ENCODE peak calls at places on chromosomes 7 and 10, in nine cellular contexts. One of them, this sample, is unnamed.

GRCh38 chr7:29494350-29494749 is 69.3 kb upstream of the PRR15 start:
- DNase-seq in uterus: no peak
- DNase-seq in epithelial cell of esophagus: no peak
- DNase-seq in bronchial epithelial cell: no peak
- DNase-seq in fibroblast of pulmonary artery: peak; percentile 91
- DNase-seq in OCI-LY7: no peak
- DNase-seq in cardiac muscle cell: no peak
- DNase-seq in HCT116: no peak
- DNase-seq in ovary: no peak
- DNase-seq in this sample: peak; percentile 88

GRCh38 chr7:100965723-100966541 is 3.4 kb upstream of the MUC12 start:
- DNase-seq in HCT116: peak; percentile 91
- DNase-seq in bronchial epithelial cell: peak; percentile 28
- DNase-seq in OCI-LY7: peak; percentile 40
- DNase-seq in cardiac muscle cell: peak; percentile 94
- DNase-seq in ovary: peak; percentile 52
- DNase-seq in fibroblast of pulmonary artery: peak; percentile 52
- DNase-seq in epithelial cell of esophagus: peak; percentile 58
- DNase-seq in uterus: no peak
- DNase-seq in this sample: peak; percentile 39

GRCh38 chr10:96338279-96338925 is 20.4 kb downstream of the OPALIN start:
- DNase-seq in fibroblast of pulmonary artery: no peak
- DNase-seq in OCI-LY7: no peak
- DNase-seq in uterus: no peak
- DNase-seq in bronchial epithelial cell: no peak
- DNase-seq in ovary: no peak
- DNase-seq in cardiac muscle cell: no peak
- DNase-seq in HCT116: no peak
- DNase-seq in epithelial cell of esophagus: no peak
- DNase-seq in this sample: no peak

GRCh38 chr10:79254333-79255006 is 92.8 kb upstream of the PPIF start:
- DNase-seq in fibroblast of pulmonary artery: no peak
- DNase-seq in uterus: no peak
- DNase-seq in epithelial cell of esophagus: no peak
- DNase-seq in OCI-LY7: no peak
- DNase-seq in cardiac muscle cell: no peak
- DNase-seq in ovary: no peak
- DNase-seq in bronchial epithelial cell: no peak
- DNase-seq in HCT116: no peak
- DNase-seq in this sample: no peak

GRCh38 chr7:96004598-96004997 is 232.2 kb downstream of the DYNC1I1 start:
- DNase-seq in fibroblast of pulmonary artery: no peak
- DNase-seq in uterus: no peak
- DNase-seq in ovary: no peak
- DNase-seq in HCT116: no peak
- DNase-seq in cardiac muscle cell: no peak
- DNase-seq in epithelial cell of esophagus: no peak
- DNase-seq in bronchial epithelial cell: no peak
- DNase-seq in OCI-LY7: no peak
- DNase-seq in this sample: peak; percentile 92

GRCh38 chr7:4689668-4690067 is 7.6 kb downstream of the FOXK1 start:
- DNase-seq in bronchial epithelial cell: no peak
- DNase-seq in epithelial cell of esophagus: no peak
- DNase-seq in uterus: no peak
- DNase-seq in fibroblast of pulmonary artery: no peak
- DNase-seq in ovary: no peak
- DNase-seq in OCI-LY7: no peak
- DNase-seq in HCT116: no peak
- DNase-seq in cardiac muscle cell: no peak
- DNase-seq in this sample: no peak

GRCh38 chr10:132489053-132489703 is 48.4 kb upstream of the INPP5A start:
- DNase-seq in uterus: peak; percentile 40
- DNase-seq in HCT116: no peak
- DNase-seq in bronchial epithelial cell: no peak
- DNase-seq in fibroblast of pulmonary artery: peak; percentile 5
- DNase-seq in epithelial cell of esophagus: no peak
- DNase-seq in OCI-LY7: no peak
- DNase-seq in cardiac muscle cell: no peak
- DNase-seq in ovary: no peak
- DNase-seq in this sample: peak; percentile 63

GRCh38 chr10:82981137-82981723 is 1106.2 kb downstream of the NRG3 start:
- DNase-seq in fibroblast of pulmonary artery: peak; percentile 29
- DNase-seq in HCT116: no peak
- DNase-seq in ovary: no peak
- DNase-seq in bronchial epithelial cell: peak; percentile 0
- DNase-seq in OCI-LY7: no peak
- DNase-seq in uterus: no peak
- DNase-seq in epithelial cell of esophagus: no peak
- DNase-seq in cardiac muscle cell: no peak
- DNase-seq in this sample: peak; percentile 61

GRCh38 chr7:107353701-107354100 is 116.2 kb upstream of the GPR22 start:
- DNase-seq in ovary: no peak
- DNase-seq in epithelial cell of esophagus: no peak
- DNase-seq in cardiac muscle cell: no peak
- DNase-seq in fibroblast of pulmonary artery: no peak
- DNase-seq in HCT116: no peak
- DNase-seq in OCI-LY7: no peak
- DNase-seq in uterus: no peak
- DNase-seq in bronchial epithelial cell: no peak
- DNase-seq in this sample: peak; percentile 4

GRCh38 chr7:104761892-104762291 is 252.1 kb upstream of the KMT2E start:
- DNase-seq in ovary: no peak
- DNase-seq in cardiac muscle cell: no peak
- DNase-seq in epithelial cell of esophagus: no peak
- DNase-seq in bronchial epithelial cell: no peak
- DNase-seq in fibroblast of pulmonary artery: no peak
- DNase-seq in uterus: no peak
- DNase-seq in HCT116: no peak
- DNase-seq in OCI-LY7: no peak
- DNase-seq in this sample: no peak

GRCh38 chr10:79052311-79053080 is 16.3 kb upstream of the ZMIZ1 start:
- DNase-seq in ovary: peak; percentile 8
- DNase-seq in HCT116: no peak
- DNase-seq in bronchial epithelial cell: peak; percentile 40
- DNase-seq in OCI-LY7: peak; percentile 28
- DNase-seq in epithelial cell of esophagus: peak; percentile 46
- DNase-seq in uterus: peak; percentile 12
- DNase-seq in cardiac muscle cell: peak; percentile 57
- DNase-seq in fibroblast of pulmonary artery: peak; percentile 12
- DNase-seq in this sample: no peak

GRCh38 chr7:106812027-106812643 is 52.9 kb upstream of the PIK3CG start:
- DNase-seq in epithelial cell of esophagus: no peak
- DNase-seq in uterus: no peak
- DNase-seq in ovary: no peak
- DNase-seq in OCI-LY7: peak; percentile 11
- DNase-seq in cardiac muscle cell: no peak
- DNase-seq in HCT116: no peak
- DNase-seq in bronchial epithelial cell: no peak
- DNase-seq in fibroblast of pulmonary artery: no peak
- DNase-seq in this sample: peak; percentile 5

GRCh38 chr10:119595134-119595714 is 1.5 kb downstream of the TIAL1 start:
- DNase-seq in uterus: no peak
- DNase-seq in ovary: no peak
- DNase-seq in fibroblast of pulmonary artery: peak; percentile 49
- DNase-seq in epithelial cell of esophagus: peak; percentile 65
- DNase-seq in OCI-LY7: no peak
- DNase-seq in bronchial epithelial cell: peak; percentile 75
- DNase-seq in HCT116: no peak
- DNase-seq in cardiac muscle cell: no peak
- DNase-seq in this sample: peak; percentile 58

GRCh38 chr10:60172363-60172990 is 217.2 kb downstream of the ANK3 start:
- DNase-seq in uterus: no peak
- DNase-seq in cardiac muscle cell: no peak
- DNase-seq in bronchial epithelial cell: peak; percentile 76
- DNase-seq in ovary: no peak
- DNase-seq in epithelial cell of esophagus: peak; percentile 92
- DNase-seq in fibroblast of pulmonary artery: no peak
- DNase-seq in HCT116: no peak
- DNase-seq in OCI-LY7: no peak
- DNase-seq in this sample: no peak

GRCh38 chr10:1404236-1404952 is 332.9 kb downstream of the ADARB2 start:
- DNase-seq in fibroblast of pulmonary artery: no peak
- DNase-seq in cardiac muscle cell: no peak
- DNase-seq in ovary: no peak
- DNase-seq in bronchial epithelial cell: no peak
- DNase-seq in HCT116: no peak
- DNase-seq in OCI-LY7: no peak
- DNase-seq in epithelial cell of esophagus: no peak
- DNase-seq in uterus: no peak
- DNase-seq in this sample: no peak

GRCh38 chr10:88111294-88111693 is 247.9 kb downstream of the PTEN start:
- DNase-seq in ovary: no peak
- DNase-seq in bronchial epithelial cell: no peak
- DNase-seq in epithelial cell of esophagus: no peak
- DNase-seq in HCT116: no peak
- DNase-seq in fibroblast of pulmonary artery: no peak
- DNase-seq in uterus: no peak
- DNase-seq in cardiac muscle cell: no peak
- DNase-seq in OCI-LY7: peak; percentile 38
- DNase-seq in this sample: no peak

GRCh38 chr10:120995768-120996167 is 144.6 kb downstream of the WDR11 start:
- DNase-seq in uterus: no peak
- DNase-seq in epithelial cell of esophagus: no peak
- DNase-seq in fibroblast of pulmonary artery: no peak
- DNase-seq in cardiac muscle cell: no peak
- DNase-seq in ovary: no peak
- DNase-seq in bronchial epithelial cell: no peak
- DNase-seq in OCI-LY7: no peak
- DNase-seq in HCT116: no peak
- DNase-seq in this sample: no peak
- TF ChIP-seq CTCF in uterus: no peak
- TF ChIP-seq CTCF in epithelial cell of esophagus: no peak
- TF ChIP-seq CTCF in fibroblast of pulmonary artery: no peak
- TF ChIP-seq CTCF in cardiac muscle cell: no peak
- TF ChIP-seq CTCF in ovary: no peak
- TF ChIP-seq CTCF in bronchial epithelial cell: no peak
- TF ChIP-seq CTCF in OCI-LY7: no peak
- TF ChIP-seq CTCF in HCT116: peak; percentile 47
- TF ChIP-seq CTCF in this sample: no peak

DNA sequence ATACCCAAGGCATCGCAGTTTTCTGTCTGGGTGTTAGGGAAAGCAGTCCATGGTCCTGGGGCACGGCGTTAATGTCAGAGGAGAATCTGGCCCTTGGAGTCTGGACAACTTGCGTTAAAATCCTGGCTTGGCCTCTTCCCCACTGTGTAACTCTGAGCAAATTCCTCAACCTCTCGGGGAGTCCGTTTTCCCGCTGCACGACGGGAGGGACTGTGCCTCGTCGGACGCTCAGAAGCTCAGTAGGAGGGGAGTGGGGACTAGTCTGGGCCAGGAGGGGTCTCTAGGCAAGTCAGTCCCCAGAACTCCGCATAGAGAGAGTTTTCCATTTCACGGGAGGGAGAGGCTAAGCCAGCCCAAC is 6.6 kb upstream of the EVX1 start:
- DNase-seq in fibroblast of pulmonary artery: no peak
- DNase-seq in cardiac muscle cell: no peak
- DNase-seq in OCI-LY7: no peak
- DNase-seq in epithelial cell of esophagus: no peak
- DNase-seq in HCT116: no peak
- DNase-seq in uterus: no peak
- DNase-seq in ovary: no peak
- DNase-seq in bronchial epithelial cell: no peak
- DNase-seq in this sample: no peak
- H3K4me3 ChIP-seq in fibroblast of pulmonary artery: no peak overlapping the region
- H3K4me3 ChIP-seq in cardiac muscle cell: peak overlapping the region; percentile 33
- H3K4me3 ChIP-seq in OCI-LY7: no peak overlapping the region
- H3K4me3 ChIP-seq in epithelial cell of esophagus: no peak overlapping the region
- H3K4me3 ChIP-seq in HCT116: peak overlapping the region; percentile 66
- H3K4me3 ChIP-seq in uterus: peak overlapping the region; percentile 35
- H3K4me3 ChIP-seq in ovary: no peak overlapping the region
- H3K4me3 ChIP-seq in bronchial epithelial cell: no peak overlapping the region
- H3K4me3 ChIP-seq in this sample: peak overlapping the region; percentile 59

DNA sequence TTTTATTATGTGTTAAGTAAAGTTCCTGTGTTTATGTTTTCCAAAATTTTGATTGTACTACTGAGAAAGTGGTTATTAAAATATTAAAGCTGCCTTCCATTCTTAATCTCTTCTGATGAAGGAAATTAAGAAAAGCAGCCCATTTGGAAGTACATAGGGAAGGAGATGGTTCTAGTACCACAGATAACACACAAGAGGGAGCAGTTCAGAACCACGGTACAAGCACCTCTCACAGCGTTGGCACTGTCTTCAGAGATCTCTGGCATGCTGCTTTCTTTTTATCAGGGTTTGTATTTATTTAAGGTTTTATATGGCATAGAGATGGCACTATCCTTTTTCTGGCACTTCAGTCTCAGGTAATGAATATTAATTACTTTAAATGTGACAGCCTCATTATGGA is 111.6 kb downstream of the PHTF2 start:
- DNase-seq in bronchial epithelial cell: no peak
- DNase-seq in fibroblast of pulmonary artery: no peak
- DNase-seq in uterus: no peak
- DNase-seq in HCT116: no peak
- DNase-seq in epithelial cell of esophagus: no peak
- DNase-seq in cardiac muscle cell: no peak
- DNase-seq in OCI-LY7: peak; percentile 41
- DNase-seq in ovary: no peak
- DNase-seq in this sample: no peak
- TF ChIP-seq CTCF in bronchial epithelial cell: no peak
- TF ChIP-seq CTCF in fibroblast of pulmonary artery: peak; percentile 11
- TF ChIP-seq CTCF in uterus: no peak
- TF ChIP-seq CTCF in HCT116: peak; percentile 16
- TF ChIP-seq CTCF in epithelial cell of esophagus: peak; percentile 16
- TF ChIP-seq CTCF in cardiac muscle cell: peak; percentile 3
- TF ChIP-seq CTCF in OCI-LY7: peak; percentile 68
- TF ChIP-seq CTCF in ovary: no peak
- TF ChIP-seq CTCF in this sample: no peak

GRCh38 chr10:44177610-44178009 is 207.3 kb downstream of the CXCL12 start:
- DNase-seq in ovary: no peak
- DNase-seq in HCT116: no peak
- DNase-seq in bronchial epithelial cell: no peak
- DNase-seq in fibroblast of pulmonary artery: no peak
- DNase-seq in cardiac muscle cell: no peak
- DNase-seq in uterus: no peak
- DNase-seq in epithelial cell of esophagus: no peak
- DNase-seq in OCI-LY7: no peak
- DNase-seq in this sample: peak; percentile 42

GRCh38 chr10:44173558-44173894 is 211.4 kb downstream of the CXCL12 start:
- DNase-seq in bronchial epithelial cell: no peak
- DNase-seq in HCT116: no peak
- DNase-seq in OCI-LY7: no peak
- DNase-seq in cardiac muscle cell: no peak
- DNase-seq in epithelial cell of esophagus: no peak
- DNase-seq in ovary: no peak
- DNase-seq in fibroblast of pulmonary artery: no peak
- DNase-seq in uterus: no peak
- DNase-seq in this sample: peak; percentile 33

GRCh38 chr10:44172883-44173557 is 211.9 kb downstream of the CXCL12 start:
- DNase-seq in fibroblast of pulmonary artery: no peak
- DNase-seq in epithelial cell of esophagus: no peak
- DNase-seq in OCI-LY7: no peak
- DNase-seq in ovary: no peak
- DNase-seq in uterus: no peak
- DNase-seq in cardiac muscle cell: no peak
- DNase-seq in bronchial epithelial cell: no peak
- DNase-seq in HCT116: no peak
- DNase-seq in this sample: no peak

GRCh38 chr10:44180321-44181154 is 204.4 kb downstream of the CXCL12 start:
- DNase-seq in HCT116: no peak
- DNase-seq in ovary: no peak
- DNase-seq in bronchial epithelial cell: no peak
- DNase-seq in uterus: peak; percentile 68
- DNase-seq in OCI-LY7: no peak
- DNase-seq in epithelial cell of esophagus: no peak
- DNase-seq in cardiac muscle cell: no peak
- DNase-seq in fibroblast of pulmonary artery: peak; percentile 79
- DNase-seq in this sample: peak; percentile 99

GRCh38 chr10:44176311-44176710 is 208.6 kb downstream of the CXCL12 start:
- DNase-seq in bronchial epithelial cell: no peak
- DNase-seq in cardiac muscle cell: no peak
- DNase-seq in epithelial cell of esophagus: no peak
- DNase-seq in ovary: no peak
- DNase-seq in OCI-LY7: no peak
- DNase-seq in fibroblast of pulmonary artery: no peak
- DNase-seq in uterus: no peak
- DNase-seq in HCT116: no peak
- DNase-seq in this sample: no peak
- H3K4me3 ChIP-seq in bronchial epithelial cell: no peak overlapping the region
- H3K4me3 ChIP-seq in cardiac muscle cell: no peak overlapping the region
- H3K4me3 ChIP-seq in epithelial cell of esophagus: no peak overlapping the region
- H3K4me3 ChIP-seq in ovary: no peak overlapping the region
- H3K4me3 ChIP-seq in OCI-LY7: no peak overlapping the region
- H3K4me3 ChIP-seq in fibroblast of pulmonary artery: no peak overlapping the region
- H3K4me3 ChIP-seq in uterus: no peak overlapping the region
- H3K4me3 ChIP-seq in HCT116: no peak overlapping the region
- H3K4me3 ChIP-seq in this sample: no peak overlapping the region

This sample was measured in AG10803.